ENCODE peak calls at places on chromosomes 3 and 15, in ten cellular contexts. One of them, this sample, is unnamed.

GRCh38 chr3:133476971-133477375 is 77.1 kb downstream of the BFSP2 start:
- DNase-seq in kidney glomerular epithelial cell: no peak
- DNase-seq in LHCN-M2: no peak
- DNase-seq in fibroblast of the conjunctiva: no peak
- DNase-seq in GM10248: no peak
- DNase-seq in brain microvascular endothelial cell: no peak
- DNase-seq in testis: no peak
- DNase-seq in smooth muscle cell of the brain vasculature: no peak
- DNase-seq in CD8-positive, alpha-beta memory T cell: no peak
- DNase-seq in M059J: no peak
- DNase-seq in this sample: no peak

GRCh38 chr3:172905480-172905850 is 154.9 kb downstream of the ECT2 start:
- DNase-seq in kidney glomerular epithelial cell: no peak
- DNase-seq in LHCN-M2: peak; percentile 27
- DNase-seq in fibroblast of the conjunctiva: no peak
- DNase-seq in GM10248: no peak
- DNase-seq in brain microvascular endothelial cell: no peak
- DNase-seq in testis: no peak
- DNase-seq in smooth muscle cell of the brain vasculature: no peak
- DNase-seq in CD8-positive, alpha-beta memory T cell: no peak
- DNase-seq in M059J: no peak
- DNase-seq in this sample: no peak

GRCh38 chr3:139672247-139672646 is 5.5 kb downstream of the NMNAT3 start:
- DNase-seq in kidney glomerular epithelial cell: no peak
- DNase-seq in LHCN-M2: no peak
- DNase-seq in fibroblast of the conjunctiva: no peak
- DNase-seq in GM10248: no peak
- DNase-seq in brain microvascular endothelial cell: no peak
- DNase-seq in testis: no peak
- DNase-seq in smooth muscle cell of the brain vasculature: no peak
- DNase-seq in CD8-positive, alpha-beta memory T cell: no peak
- DNase-seq in M059J: no peak
- DNase-seq in this sample: no peak

GRCh38 chr15:33068007-33068441 is 126.5 kb downstream of the FMN1 start:
- DNase-seq in kidney glomerular epithelial cell: peak; percentile 45
- DNase-seq in LHCN-M2: peak; percentile 67
- DNase-seq in fibroblast of the conjunctiva: no peak
- DNase-seq in GM10248: no peak
- DNase-seq in brain microvascular endothelial cell: peak; percentile 28
- DNase-seq in testis: peak; percentile 57
- DNase-seq in smooth muscle cell of the brain vasculature: no peak
- DNase-seq in CD8-positive, alpha-beta memory T cell: no peak
- DNase-seq in M059J: peak; percentile 87
- DNase-seq in this sample: no peak

GRCh38 chr3:181403876-181404660 is 307.7 kb upstream of the SOX2 start:
- DNase-seq in kidney glomerular epithelial cell: no peak
- DNase-seq in LHCN-M2: no peak
- DNase-seq in fibroblast of the conjunctiva: no peak
- DNase-seq in GM10248: no peak
- DNase-seq in brain microvascular endothelial cell: no peak
- DNase-seq in testis: no peak
- DNase-seq in smooth muscle cell of the brain vasculature: no peak
- DNase-seq in CD8-positive, alpha-beta memory T cell: no peak
- DNase-seq in M059J: no peak
- DNase-seq in this sample: no peak

GRCh38 chr3:8846176-8846575 is 76.8 kb upstream of the OXTR start:
- DNase-seq in kidney glomerular epithelial cell: no peak
- DNase-seq in LHCN-M2: no peak
- DNase-seq in fibroblast of the conjunctiva: no peak
- DNase-seq in GM10248: no peak
- DNase-seq in brain microvascular endothelial cell: no peak
- DNase-seq in testis: no peak
- DNase-seq in smooth muscle cell of the brain vasculature: no peak
- DNase-seq in CD8-positive, alpha-beta memory T cell: no peak
- DNase-seq in M059J: no peak
- DNase-seq in this sample: no peak

GRCh38 chr3:120022729-120023128 is 71.5 kb downstream of the GSK3B start:
- DNase-seq in kidney glomerular epithelial cell: no peak
- DNase-seq in LHCN-M2: no peak
- DNase-seq in fibroblast of the conjunctiva: no peak
- DNase-seq in GM10248: no peak
- DNase-seq in brain microvascular endothelial cell: peak; percentile 70
- DNase-seq in testis: no peak
- DNase-seq in smooth muscle cell of the brain vasculature: no peak
- DNase-seq in CD8-positive, alpha-beta memory T cell: no peak
- DNase-seq in M059J: peak; percentile 34
- DNase-seq in this sample: no peak

GRCh38 chr15:83475551-83475950 is 28.4 kb downstream of the SH3GL3 start:
- DNase-seq in kidney glomerular epithelial cell: peak; percentile 56
- DNase-seq in LHCN-M2: peak; percentile 20
- DNase-seq in fibroblast of the conjunctiva: peak; percentile 18
- DNase-seq in GM10248: no peak
- DNase-seq in brain microvascular endothelial cell: peak; percentile 16
- DNase-seq in testis: no peak
- DNase-seq in smooth muscle cell of the brain vasculature: no peak
- DNase-seq in CD8-positive, alpha-beta memory T cell: no peak
- DNase-seq in M059J: peak; percentile 20
- DNase-seq in this sample: peak; percentile 26

GRCh38 chr3:66740260-66740659 is 239.4 kb upstream of the LRIG1 start:
- DNase-seq in kidney glomerular epithelial cell: no peak
- DNase-seq in LHCN-M2: no peak
- DNase-seq in fibroblast of the conjunctiva: no peak
- DNase-seq in GM10248: no peak
- DNase-seq in brain microvascular endothelial cell: no peak
- DNase-seq in testis: no peak
- DNase-seq in smooth muscle cell of the brain vasculature: no peak
- DNase-seq in CD8-positive, alpha-beta memory T cell: no peak
- DNase-seq in M059J: no peak
- DNase-seq in this sample: no peak

GRCh38 chr3:15161113-15161512 is 44.9 kb upstream of the CAPN7 start:
- DNase-seq in kidney glomerular epithelial cell: no peak
- DNase-seq in LHCN-M2: no peak
- DNase-seq in fibroblast of the conjunctiva: no peak
- DNase-seq in GM10248: no peak
- DNase-seq in brain microvascular endothelial cell: no peak
- DNase-seq in testis: no peak
- DNase-seq in smooth muscle cell of the brain vasculature: no peak
- DNase-seq in CD8-positive, alpha-beta memory T cell: no peak
- DNase-seq in M059J: no peak
- DNase-seq in this sample: no peak

GRCh38 chr3:41986566-41986965 is 24.7 kb upstream of the ULK4 start:
- DNase-seq in kidney glomerular epithelial cell: no peak
- DNase-seq in LHCN-M2: no peak
- DNase-seq in fibroblast of the conjunctiva: no peak
- DNase-seq in GM10248: no peak
- DNase-seq in brain microvascular endothelial cell: no peak
- DNase-seq in testis: no peak
- DNase-seq in smooth muscle cell of the brain vasculature: no peak
- DNase-seq in CD8-positive, alpha-beta memory T cell: no peak
- DNase-seq in M059J: no peak
- DNase-seq in this sample: no peak

GRCh38 chr15:41952003-41952563 is 20.3 kb downstream of the EHD4 start:
- DNase-seq in kidney glomerular epithelial cell: no peak
- DNase-seq in LHCN-M2: no peak
- DNase-seq in fibroblast of the conjunctiva: no peak
- DNase-seq in GM10248: no peak
- DNase-seq in brain microvascular endothelial cell: no peak
- DNase-seq in testis: no peak
- DNase-seq in smooth muscle cell of the brain vasculature: no peak
- DNase-seq in CD8-positive, alpha-beta memory T cell: no peak
- DNase-seq in M059J: no peak
- DNase-seq in this sample: no peak

GRCh38 chr3:5205165-5205941 is 17.8 kb downstream of the EDEM1 start:
- DNase-seq in kidney glomerular epithelial cell: no peak
- DNase-seq in LHCN-M2: no peak
- DNase-seq in fibroblast of the conjunctiva: no peak
- DNase-seq in GM10248: peak; percentile 65
- DNase-seq in brain microvascular endothelial cell: no peak
- DNase-seq in testis: no peak
- DNase-seq in smooth muscle cell of the brain vasculature: no peak
- DNase-seq in CD8-positive, alpha-beta memory T cell: no peak
- DNase-seq in M059J: no peak
- DNase-seq in this sample: no peak

GRCh38 chr3:45690331-45691035 is 1.3 kb downstream of the SACM1L start:
- DNase-seq in kidney glomerular epithelial cell: no peak
- DNase-seq in LHCN-M2: no peak
- DNase-seq in fibroblast of the conjunctiva: no peak
- DNase-seq in GM10248: no peak
- DNase-seq in brain microvascular endothelial cell: no peak
- DNase-seq in testis: no peak
- DNase-seq in smooth muscle cell of the brain vasculature: no peak
- DNase-seq in CD8-positive, alpha-beta memory T cell: no peak
- DNase-seq in M059J: peak; percentile 40
- DNase-seq in this sample: peak; percentile 5

GRCh38 chr3:26630669-26631384 is 8.3 kb downstream of the LRRC3B start:
- DNase-seq in kidney glomerular epithelial cell: no peak
- DNase-seq in LHCN-M2: no peak
- DNase-seq in fibroblast of the conjunctiva: no peak
- DNase-seq in GM10248: no peak
- DNase-seq in brain microvascular endothelial cell: no peak
- DNase-seq in testis: no peak
- DNase-seq in smooth muscle cell of the brain vasculature: no peak
- DNase-seq in CD8-positive, alpha-beta memory T cell: no peak
- DNase-seq in M059J: no peak
- DNase-seq in this sample: no peak

GRCh38 chr3:150035400-150035799 is 64.7 kb upstream of the PFN2 start:
- DNase-seq in kidney glomerular epithelial cell: no peak
- DNase-seq in LHCN-M2: no peak
- DNase-seq in fibroblast of the conjunctiva: no peak
- DNase-seq in GM10248: no peak
- DNase-seq in brain microvascular endothelial cell: no peak
- DNase-seq in testis: no peak
- DNase-seq in smooth muscle cell of the brain vasculature: no peak
- DNase-seq in CD8-positive, alpha-beta memory T cell: no peak
- DNase-seq in M059J: no peak
- DNase-seq in this sample: no peak

GRCh38 chr3:149442845-149443544 is 31.5 kb upstream of the TM4SF4 start:
- DNase-seq in kidney glomerular epithelial cell: peak; percentile 80
- DNase-seq in LHCN-M2: peak; percentile 78
- DNase-seq in fibroblast of the conjunctiva: no peak
- DNase-seq in GM10248: no peak
- DNase-seq in brain microvascular endothelial cell: peak; percentile 85
- DNase-seq in testis: no peak
- DNase-seq in smooth muscle cell of the brain vasculature: no peak
- DNase-seq in CD8-positive, alpha-beta memory T cell: no peak
- DNase-seq in M059J: peak; percentile 72
- DNase-seq in this sample: peak; percentile 90

GRCh38 chr3:71069797-71070196 is 513.7 kb downstream of the FOXP1 start:
- DNase-seq in kidney glomerular epithelial cell: peak; percentile 32
- DNase-seq in LHCN-M2: peak; percentile 49
- DNase-seq in fibroblast of the conjunctiva: peak; percentile 74
- DNase-seq in GM10248: peak; percentile 22
- DNase-seq in brain microvascular endothelial cell: peak; percentile 53
- DNase-seq in testis: peak; percentile 33
- DNase-seq in smooth muscle cell of the brain vasculature: no peak
- DNase-seq in CD8-positive, alpha-beta memory T cell: peak; percentile 73
- DNase-seq in M059J: no peak
- DNase-seq in this sample: peak; percentile 67

GRCh38 chr3:123798540-123798939 is 85.6 kb downstream of the MYLK start:
- DNase-seq in kidney glomerular epithelial cell: no peak
- DNase-seq in LHCN-M2: no peak
- DNase-seq in fibroblast of the conjunctiva: no peak
- DNase-seq in GM10248: no peak
- DNase-seq in brain microvascular endothelial cell: no peak
- DNase-seq in testis: no peak
- DNase-seq in smooth muscle cell of the brain vasculature: no peak
- DNase-seq in CD8-positive, alpha-beta memory T cell: no peak
- DNase-seq in M059J: no peak
- DNase-seq in this sample: no peak

GRCh38 chr15:51536965-51537574 is 85.5 kb downstream of the DMXL2 start:
- DNase-seq in kidney glomerular epithelial cell: no peak
- DNase-seq in LHCN-M2: peak; percentile 9
- DNase-seq in fibroblast of the conjunctiva: peak; percentile 10
- DNase-seq in GM10248: peak; percentile 10
- DNase-seq in brain microvascular endothelial cell: peak; percentile 5
- DNase-seq in testis: no peak
- DNase-seq in smooth muscle cell of the brain vasculature: peak; percentile 7
- DNase-seq in CD8-positive, alpha-beta memory T cell: no peak
- DNase-seq in M059J: peak; percentile 8
- DNase-seq in this sample: peak; percentile 23

GRCh38 chr3:189995129-189995528 is 125.6 kb downstream of the P3H2 start:
- DNase-seq in kidney glomerular epithelial cell: no peak
- DNase-seq in LHCN-M2: peak; percentile 97
- DNase-seq in fibroblast of the conjunctiva: no peak
- DNase-seq in GM10248: no peak
- DNase-seq in brain microvascular endothelial cell: peak; percentile 68
- DNase-seq in testis: no peak
- DNase-seq in smooth muscle cell of the brain vasculature: peak; percentile 79
- DNase-seq in CD8-positive, alpha-beta memory T cell: no peak
- DNase-seq in M059J: no peak
- DNase-seq in this sample: peak; percentile 24

GRCh38 chr15:62498711-62499110 is 333.6 kb upstream of the C2CD4B start:
- DNase-seq in kidney glomerular epithelial cell: peak; percentile 10
- DNase-seq in LHCN-M2: no peak
- DNase-seq in fibroblast of the conjunctiva: no peak
- DNase-seq in GM10248: no peak
- DNase-seq in brain microvascular endothelial cell: no peak
- DNase-seq in testis: no peak
- DNase-seq in smooth muscle cell of the brain vasculature: no peak
- DNase-seq in CD8-positive, alpha-beta memory T cell: no peak
- DNase-seq in M059J: no peak
- DNase-seq in this sample: no peak

GRCh38 chr3:71541313-71541712 is 42.2 kb downstream of the FOXP1 start:
- DNase-seq in kidney glomerular epithelial cell: no peak
- DNase-seq in LHCN-M2: peak; percentile 12
- DNase-seq in fibroblast of the conjunctiva: no peak
- DNase-seq in GM10248: no peak
- DNase-seq in brain microvascular endothelial cell: no peak
- DNase-seq in testis: no peak
- DNase-seq in smooth muscle cell of the brain vasculature: no peak
- DNase-seq in CD8-positive, alpha-beta memory T cell: no peak
- DNase-seq in M059J: no peak
- DNase-seq in this sample: no peak

GRCh38 chr15:71201471-71201870 is 86.2 kb downstream of the THSD4 start:
- DNase-seq in kidney glomerular epithelial cell: no peak
- DNase-seq in LHCN-M2: no peak
- DNase-seq in fibroblast of the conjunctiva: no peak
- DNase-seq in GM10248: no peak
- DNase-seq in brain microvascular endothelial cell: no peak
- DNase-seq in testis: no peak
- DNase-seq in smooth muscle cell of the brain vasculature: no peak
- DNase-seq in CD8-positive, alpha-beta memory T cell: no peak
- DNase-seq in M059J: no peak
- DNase-seq in this sample: no peak

GRCh38 chr3:191762323-191762960 is 301.5 kb downstream of the PYDC2 start:
- DNase-seq in kidney glomerular epithelial cell: peak; percentile 57
- DNase-seq in LHCN-M2: peak; percentile 85
- DNase-seq in fibroblast of the conjunctiva: peak; percentile 13
- DNase-seq in GM10248: no peak
- DNase-seq in brain microvascular endothelial cell: no peak
- DNase-seq in testis: no peak
- DNase-seq in smooth muscle cell of the brain vasculature: no peak
- DNase-seq in CD8-positive, alpha-beta memory T cell: no peak
- DNase-seq in M059J: peak; percentile 93
- DNase-seq in this sample: peak; percentile 69